ENCODE peak calls at places on chromosomes 12 and 14, in eight cellular contexts. W is tibial artery, N is dorsolateral prefrontal cortex, E is cardiac muscle cell, O is astrocyte of the cerebellum, M is gastrocnemius medialis, Q is lower leg skin, J is ovary. H is an unnamed sample.

GRCh38 chr12:6069452-6070093 is 54.9 kb downstream of the VWF start:
- DNase-seq in N (no peak), W (peak), Q (peak), J (no peak), M (no peak), E (peak), O (no peak), H (peak)

GRCh38 chr12:105047303-105047702 is 37.0 kb downstream of the ALDH1L2 start:
- DNase-seq in M (no peak), Q (no peak), E (no peak), W (no peak), O (no peak), N (no peak), J (no peak), H (no peak)

GRCh38 chr12:4779749-4780148 is 59.5 kb downstream of the GALNT8 start:
- DNase-seq in N (no peak), E (no peak), W (no peak), M (no peak), J (no peak), O (no peak), Q (no peak), H (no peak)

GRCh38 chr14:30525833-30526232 is 33.1 kb upstream of the G2E3 start:
- DNase-seq in E (peak), O (no peak), N (no peak), Q (no peak), W (no peak), J (no peak), M (no peak), H (peak)

GRCh38 chr12:7324176-7324575 is 20.3 kb downstream of the ACSM4 start:
- DNase-seq in O (no peak), N (no peak), M (no peak), W (no peak), Q (no peak), E (no peak), J (no peak), H (no peak)

GRCh38 chr14:102255401-102256190 is 49.4 kb downstream of the MOK start:
- DNase-seq in M (no peak), J (peak), O (no peak), N (no peak), E (peak), W (no peak), Q (no peak), H (peak)

GRCh38 chr12:21413369-21414277 is 23.8 kb upstream of the PYROXD1 start:
- DNase-seq in Q (no peak), W (no peak), O (no peak), N (no peak), J (no peak), E (no peak), M (no peak), H (no peak)

GRCh38 chr12:98606367-98606985 is 13.0 kb downstream of the SLC25A3 start:
- DNase-seq in W (no peak), M (no peak), N (no peak), Q (no peak), E (peak), O (no peak), J (no peak), H (no peak)

GRCh38 chr14:105019861-105020814 is 745 bp downstream of the CDCA4 start:
- DNase-seq in Q (no peak), E (peak), M (no peak), O (no peak), N (no peak), W (no peak), J (peak), H (peak)

GRCh38 chr14:94542811-94543449 is 18.3 kb upstream of the SERPINA4 start:
- DNase-seq in Q (no peak), W (no peak), N (no peak), M (no peak), O (no peak), J (no peak), E (no peak), H (no peak)

GRCh38 chr14:38039526-38039925 is 168.2 kb upstream of the SSTR1 start:
- DNase-seq in J (no peak), M (no peak), W (no peak), O (no peak), E (peak), N (no peak), Q (no peak), H (peak)

GRCh38 chr14:100291305-100292075 is 14.8 kb downstream of the SLC25A29 start:
- DNase-seq in Q (no peak), J (peak), O (no peak), W (peak), N (no peak), E (no peak), M (no peak), H (no peak)

GRCh38 chr12:26125451-26126339 is 858 bp upstream of the BHLHE41 start:
- DNase-seq in M (peak), Q (peak), W (peak), J (peak), E (peak), N (peak), O (no peak), H (peak)

GRCh38 chr12:93943766-93944165 is 204.6 kb upstream of the PLXNC1 start:
- DNase-seq in O (no peak), N (no peak), W (peak), Q (peak), E (peak), J (no peak), M (peak), H (peak)

GRCh38 chr12:6376079-6376941 is 947 bp upstream of the SCNN1A start:
- DNase-seq in E (peak), N (no peak), J (peak), O (no peak), M (peak), Q (no peak), W (peak), H (peak)

GRCh38 chr12:101839324-101840283 is 8.8 kb upstream of the GNPTAB start:
- DNase-seq in E (peak), W (peak), O (peak), N (peak), M (peak), J (peak), Q (peak), H (peak)

GRCh38 chr12:125852679-125853078 is 787.4 kb downstream of the AACS start:
- DNase-seq in J (no peak), W (no peak), Q (no peak), E (no peak), N (no peak), O (no peak), M (no peak), H (no peak)

GRCh38 chr14:52741865-52742264 is 11.9 kb downstream of the STYX start:
- DNase-seq in W (no peak), N (no peak), Q (no peak), M (no peak), E (no peak), O (no peak), J (no peak), H (no peak)

GRCh38 chr14:103186894-103187586 is 63.8 kb downstream of the TNFAIP2 start:
- DNase-seq in Q (no peak), E (no peak), O (no peak), W (no peak), N (no peak), M (no peak), J (no peak), H (no peak)

GRCh38 chr14:77653473-77653872 is 37.0 kb upstream of the SPTLC2 start:
- DNase-seq in M (no peak), J (no peak), E (no peak), Q (no peak), W (no peak), N (no peak), O (no peak), H (peak)

GRCh38 chr12:1469063-1469462 is 125.3 kb downstream of the FBXL14 start:
- DNase-seq in M (no peak), E (no peak), O (no peak), J (no peak), W (no peak), Q (no peak), N (no peak), H (no peak)

GRCh38 chr12:52307836-52308806 is 13.1 kb downstream of the KRT83 start:
- DNase-seq in N (peak), E (peak), O (no peak), Q (no peak), J (no peak), M (peak), W (peak), H (peak)

GRCh38 chr12:100591979-100592378 is 18.5 kb downstream of the GAS2L3 start:
- DNase-seq in N (no peak), O (no peak), W (no peak), J (no peak), Q (no peak), E (no peak), M (no peak), H (no peak)

GRCh38 chr12:94427520-94428381 is 31.9 kb downstream of the CEP83 start:
- DNase-seq in J (peak), N (no peak), O (peak), Q (no peak), M (no peak), E (peak), W (no peak), H (peak)

GRCh38 chr12:96308881-96309280 is 91.4 kb downstream of the CDK17 start:
- DNase-seq in M (no peak), Q (no peak), O (peak), N (no peak), E (peak), W (no peak), J (no peak), H (peak)

GRCh38 chr12:131947482-131948027 is 2.2 kb upstream of the EP400 start:
- DNase-seq in Q (no peak), J (peak), M (no peak), N (no peak), O (no peak), W (no peak), E (no peak), H (no peak)

GRCh38 chr12:78560633-78561032 is 303.9 kb upstream of the SYT1 start:
- DNase-seq in W (no peak), O (no peak), E (no peak), N (peak), M (no peak), J (no peak), Q (no peak), H (no peak)

GRCh38 chr14:86015916-86016315 is 486.0 kb downstream of the FLRT2 start:
- DNase-seq in E (peak), Q (no peak), O (peak), W (no peak), M (no peak), J (no peak), N (no peak), H (peak)

GRCh38 chr14:69699743-69700309 is 67.1 kb upstream of the SRSF5 start:
- DNase-seq in J (no peak), M (no peak), W (no peak), Q (no peak), N (no peak), E (no peak), O (no peak), H (no peak)

GRCh38 chr14:55721353-55721752 is 141.3 kb downstream of the KTN1 start:
- DNase-seq in O (peak), E (peak), N (no peak), M (no peak), Q (no peak), J (no peak), W (no peak), H (peak)

GRCh38 chr14:55115861-55116245 is 13.2 kb upstream of the LGALS3 start:
- DNase-seq in W (no peak), N (no peak), J (no peak), M (no peak), Q (no peak), E (no peak), O (no peak), H (no peak)

GRCh38 chr12:131013118-131013517 is 59.4 kb downstream of the ADGRD1 start:
- DNase-seq in W (no peak), N (no peak), Q (no peak), E (no peak), J (no peak), O (no peak), M (no peak), H (no peak)

GRCh38 chr12:49335955-49336644 is 888 bp downstream of the C1QL4 start:
- DNase-seq in M (no peak), J (no peak), N (no peak), O (no peak), E (no peak), W (no peak), Q (no peak), H (no peak)

GRCh38 chr12:86429824-86430223 is 173.6 kb upstream of the MGAT4C start:
- DNase-seq in N (no peak), Q (no peak), J (no peak), W (no peak), O (no peak), E (no peak), M (no peak), H (no peak)

GRCh38 chr12:55974308-55974724 is 438 bp downstream of the RAB5B start:
- DNase-seq in N (no peak), W (peak), E (peak), Q (no peak), O (no peak), M (peak), J (no peak), H (peak)

DNA sequence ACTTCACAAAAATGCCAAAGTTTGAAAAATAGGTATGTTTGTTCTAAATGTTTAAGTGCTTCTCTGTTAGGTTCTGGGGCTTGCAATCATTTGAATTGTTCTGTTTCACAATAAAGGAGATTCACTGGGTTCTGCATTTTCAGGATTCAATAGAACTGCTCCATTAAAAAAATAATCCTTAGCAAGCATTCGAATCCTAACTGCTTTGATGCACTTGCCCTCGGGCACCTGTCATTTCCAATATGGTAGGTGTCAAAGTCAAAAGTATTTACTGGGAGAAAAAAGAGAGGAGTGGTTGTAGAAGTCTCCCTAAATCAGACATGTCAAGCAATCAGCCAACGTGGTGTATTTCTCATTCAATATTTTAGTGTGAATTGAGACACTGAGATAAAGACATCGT is 5.5 kb downstream of the APOLD1 start:
- DNase-seq in M (no peak), Q (no peak), O (no peak), J (no peak), E (no peak), W (no peak), N (no peak), H (no peak)
- H3K4me3 ChIP-seq in M (no peak), Q (no peak), O (no peak), J (no peak), E (no peak), W (no peak), N (no peak), H (no peak)

GRCh38 chr12:92295523-92295922 is 149.9 kb upstream of the BTG1 start:
- DNase-seq in E (peak), M (no peak), W (no peak), J (no peak), N (no peak), O (no peak), Q (no peak), H (peak)
- H3K4me3 ChIP-seq in E (no peak), M (no peak), W (no peak), J (no peak), N (no peak), O (no peak), Q (no peak), H (no peak)

DNA sequence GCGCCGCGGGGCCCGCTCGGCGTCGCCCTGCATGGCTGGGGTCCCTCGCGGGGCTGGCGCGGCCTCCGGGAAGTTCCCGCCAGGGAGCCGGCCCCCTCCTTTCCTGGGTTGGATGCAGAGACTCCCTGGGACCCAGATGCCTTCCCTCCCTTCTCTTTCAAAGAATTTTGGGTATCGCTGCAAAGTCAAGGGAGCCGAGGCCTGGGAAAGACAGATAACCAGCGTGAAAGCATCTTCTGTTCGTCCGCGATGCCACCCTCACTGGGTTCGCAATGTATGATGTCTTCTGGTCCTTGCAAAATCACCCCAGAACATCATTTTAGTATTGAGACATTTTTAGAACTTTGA is 436 bp downstream of the IRAK3 start:
- DNase-seq in E (peak), W (no peak), N (no peak), Q (no peak), M (no peak), O (no peak), J (no peak), H (peak)
- H3K4me3 ChIP-seq in E (peak), W (peak), N (peak), Q (peak), M (peak), O (no peak), J (peak), H (peak)

GRCh38 chr12:24600559-24600958 is 348.3 kb downstream of the BCAT1 start:
- DNase-seq in E (no peak), O (no peak), Q (no peak), W (no peak), M (no peak), J (no peak), N (no peak), H (no peak)
- H3K4me3 ChIP-seq in E (no peak), O (no peak), Q (no peak), W (no peak), M (no peak), J (no peak), N (no peak), H (no peak)

DNA sequence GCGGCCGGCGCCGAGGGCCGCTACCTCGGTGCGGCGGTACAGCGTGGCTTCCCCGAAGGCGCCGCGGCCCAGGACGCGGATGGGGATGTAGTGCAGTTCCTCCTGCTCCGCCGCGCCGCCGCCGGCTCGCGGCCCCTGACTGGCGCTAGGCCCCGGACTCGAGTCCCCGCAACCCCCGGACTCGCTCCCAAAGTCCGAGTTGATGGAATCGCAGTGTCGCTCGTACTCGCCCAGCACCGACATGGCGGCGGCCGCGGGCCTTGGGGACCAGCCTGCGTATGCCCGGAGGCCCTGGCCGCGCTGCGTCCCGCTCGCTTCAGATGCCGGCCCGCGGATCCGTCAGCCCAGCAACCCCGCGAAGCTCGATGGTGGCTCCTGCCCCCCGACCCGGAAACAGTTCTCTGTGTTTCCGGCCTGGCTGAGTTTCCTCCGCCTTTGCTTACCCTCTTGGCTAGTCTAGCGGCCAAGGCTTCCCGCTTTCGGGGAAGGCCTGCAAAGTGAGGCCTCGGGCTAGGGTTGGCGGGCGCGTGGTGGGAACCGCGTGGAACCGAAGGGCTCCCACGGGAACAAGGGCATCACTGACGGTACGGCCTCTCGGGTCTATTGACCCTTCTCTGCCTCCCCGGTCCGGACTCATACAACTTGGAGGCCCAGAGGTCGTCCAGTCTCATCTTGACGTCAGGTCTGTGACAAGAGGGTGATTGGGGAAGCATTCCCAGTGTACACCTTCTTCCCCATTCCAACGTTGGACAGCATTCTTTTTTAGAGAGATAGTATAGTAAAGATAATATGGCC is at the start of gene NEK9:
- DNase-seq in E (peak), Q (peak), O (no peak), J (peak), W (peak), N (peak), M (peak), H (peak)
- H3K4me3 ChIP-seq in E (peak), Q (peak), O (peak), J (peak), W (peak), N (peak), M (peak), H (peak)

DNA sequence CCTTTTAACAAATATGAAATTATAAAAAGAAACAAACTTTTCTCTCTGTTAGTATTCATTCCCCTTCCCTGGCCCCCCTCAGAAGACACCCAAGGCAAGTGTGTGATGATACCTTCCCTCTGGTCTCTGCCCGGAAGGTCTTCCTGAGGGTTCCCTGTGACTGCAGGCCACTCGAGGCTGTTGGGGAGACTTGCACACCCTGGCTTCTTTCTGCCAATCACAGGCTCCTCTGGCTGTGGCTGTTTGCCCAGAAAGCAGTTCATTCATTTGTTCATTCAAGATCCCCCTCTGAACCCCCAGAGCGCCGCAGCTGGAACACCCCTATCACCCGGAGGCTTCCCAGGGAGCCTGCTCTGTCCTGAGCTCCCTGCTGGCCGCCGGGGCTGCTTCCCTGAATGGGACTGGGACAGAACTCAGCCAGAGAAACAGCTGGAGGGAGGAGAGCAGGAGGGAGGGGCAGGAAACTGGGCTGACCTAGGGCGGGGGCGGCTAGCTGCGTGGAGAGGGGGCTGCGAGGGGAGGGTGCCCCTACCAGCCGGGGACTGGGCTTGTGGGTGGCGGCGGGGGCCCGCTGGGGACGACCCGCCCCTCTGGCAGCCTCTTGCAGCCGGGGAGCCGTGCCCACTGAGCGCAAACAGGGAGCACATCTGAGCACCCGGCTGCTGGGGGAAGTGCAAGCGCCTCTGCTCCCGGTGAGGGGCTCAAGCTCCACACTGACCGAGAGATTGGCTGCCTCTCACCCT is at the start of gene CMKLR1:
- DNase-seq in E (peak), W (peak), Q (peak), O (no peak), N (no peak), M (peak), J (peak), H (no peak)
- H3K4me3 ChIP-seq in E (no peak), W (peak), Q (peak), O (no peak), N (peak), M (peak), J (peak), H (no peak)

GRCh38 chr14:91869556-91869955 is 2.2 kb upstream of the TC2N start:
- DNase-seq in M (no peak), J (no peak), E (no peak), O (peak), W (no peak), N (no peak), Q (no peak), H (no peak)

GRCh38 chr14:91862417-91862816 is 4.9 kb downstream of the TC2N start:
- DNase-seq in O (no peak), Q (no peak), E (no peak), M (no peak), W (no peak), N (no peak), J (no peak), H (no peak)

GRCh38 chr14:91866511-91867295 is 633 bp downstream of the TC2N start:
- DNase-seq in J (no peak), W (no peak), O (no peak), E (no peak), Q (no peak), M (no peak), N (no peak), H (no peak)

GRCh38 chr14:91867316-91867988 is at the start of gene TC2N:
- DNase-seq in M (no peak), W (no peak), Q (no peak), O (no peak), E (no peak), N (no peak), J (no peak), H (no peak)

DNA sequence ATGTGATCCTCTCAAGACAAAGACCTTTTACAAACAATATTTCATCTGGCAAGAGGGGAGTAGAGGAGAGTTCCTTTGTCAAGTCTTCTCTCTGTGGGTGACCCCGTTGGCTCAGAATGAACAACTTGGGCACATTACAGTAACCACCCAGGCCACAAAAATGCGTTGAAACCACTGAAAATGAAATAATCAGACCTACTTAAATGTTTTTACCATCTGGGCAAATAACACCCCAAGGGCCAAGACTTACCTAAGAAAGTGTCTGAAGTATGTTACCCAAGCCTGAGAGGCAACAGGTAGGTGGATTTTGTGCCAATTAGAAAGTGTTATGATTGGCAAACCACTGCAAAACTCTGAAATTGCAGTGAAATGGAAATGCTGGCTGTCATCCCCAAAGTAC is 1.3 kb downstream of the TC2N start:
- DNase-seq in E (peak), J (no peak), M (no peak), N (no peak), Q (no peak), O (peak), W (no peak), H (no peak)
- H3K4me3 ChIP-seq in E (no peak), J (no peak), M (no peak), N (no peak), Q (no peak), O (no peak), W (no peak), H (no peak)